ENCODE peak calls at places on chromosomes 11 and 22, in five cellular contexts. One of them, this sample, is unnamed.

GRCh38 chr11:114880458-114880857 is 202.1 kb downstream of the NXPE2 start:
- DNase-seq in NCI-H2081: no peak
- DNase-seq in fibroblast of lung: no peak
- DNase-seq in WTC11: no peak
- DNase-seq in psoas muscle: no peak
- DNase-seq in this sample: no peak

GRCh38 chr22:19108807-19109197 is 13.4 kb downstream of the DGCR2 start:
- DNase-seq in psoas muscle: no peak
- DNase-seq in fibroblast of lung: no peak
- DNase-seq in WTC11: no peak
- DNase-seq in NCI-H2081: no peak
- DNase-seq in this sample: no peak

GRCh38 chr22:31378123-31378522 is 21.3 kb upstream of the DRG1 start:
- DNase-seq in fibroblast of lung: peak
- DNase-seq in psoas muscle: no peak
- DNase-seq in WTC11: no peak
- DNase-seq in NCI-H2081: no peak
- DNase-seq in this sample: no peak

GRCh38 chr11:21811572-21811971 is 381.3 kb upstream of the ANO5 start:
- DNase-seq in NCI-H2081: no peak
- DNase-seq in psoas muscle: no peak
- DNase-seq in WTC11: peak
- DNase-seq in fibroblast of lung: no peak
- DNase-seq in this sample: peak

GRCh38 chr11:112881461-112881860 is 79.8 kb upstream of the NCAM1 start:
- DNase-seq in psoas muscle: peak
- DNase-seq in WTC11: peak
- DNase-seq in NCI-H2081: peak
- DNase-seq in fibroblast of lung: peak
- DNase-seq in this sample: peak

GRCh38 chr11:107741044-107741823 is 29.4 kb upstream of the SLN start:
- DNase-seq in WTC11: no peak
- DNase-seq in fibroblast of lung: no peak
- DNase-seq in NCI-H2081: no peak
- DNase-seq in psoas muscle: no peak
- DNase-seq in this sample: peak

GRCh38 chr11:68798221-68798813 is 43.4 kb downstream of the CPT1A start:
- DNase-seq in fibroblast of lung: no peak
- DNase-seq in WTC11: peak
- DNase-seq in NCI-H2081: no peak
- DNase-seq in psoas muscle: peak
- DNase-seq in this sample: peak

GRCh38 chr11:68859123-68859522 is 17.4 kb upstream of the CPT1A start:
- DNase-seq in fibroblast of lung: no peak
- DNase-seq in WTC11: no peak
- DNase-seq in psoas muscle: no peak
- DNase-seq in NCI-H2081: no peak
- DNase-seq in this sample: no peak

GRCh38 chr22:50145741-50146439 is 24.6 kb upstream of the PANX2 start:
- DNase-seq in psoas muscle: no peak
- DNase-seq in NCI-H2081: no peak
- DNase-seq in fibroblast of lung: no peak
- DNase-seq in WTC11: no peak
- DNase-seq in this sample: no peak

GRCh38 chr22:48152916-48153315 is 1390.5 kb downstream of the TBC1D22A start:
- DNase-seq in NCI-H2081: no peak
- DNase-seq in WTC11: no peak
- DNase-seq in fibroblast of lung: no peak
- DNase-seq in psoas muscle: no peak
- DNase-seq in this sample: no peak

GRCh38 chr11:2156416-2157182 is 4.4 kb downstream of the INS start:
- DNase-seq in psoas muscle: peak
- DNase-seq in fibroblast of lung: peak
- DNase-seq in WTC11: peak
- DNase-seq in NCI-H2081: peak
- DNase-seq in this sample: peak

GRCh38 chr22:37957232-37957631 is 3.7 kb downstream of the POLR2F start:
- DNase-seq in fibroblast of lung: no peak
- DNase-seq in NCI-H2081: no peak
- DNase-seq in psoas muscle: no peak
- DNase-seq in WTC11: no peak
- DNase-seq in this sample: no peak

GRCh38 chr11:58573451-58574104 is 2.1 kb downstream of the LPXN start:
- DNase-seq in WTC11: no peak
- DNase-seq in psoas muscle: peak
- DNase-seq in fibroblast of lung: peak
- DNase-seq in NCI-H2081: no peak
- DNase-seq in this sample: no peak

GRCh38 chr11:44498524-44498923 is 66.9 kb upstream of the CD82 start:
- DNase-seq in fibroblast of lung: no peak
- DNase-seq in psoas muscle: no peak
- DNase-seq in NCI-H2081: no peak
- DNase-seq in WTC11: no peak
- DNase-seq in this sample: no peak

GRCh38 chr11:65083134-65083833 is 556 bp downstream of the CDCA5 start:
- DNase-seq in fibroblast of lung: no peak
- DNase-seq in NCI-H2081: no peak
- DNase-seq in WTC11: no peak
- DNase-seq in psoas muscle: no peak
- DNase-seq in this sample: no peak

GRCh38 chr11:122655527-122656072 is at the start of gene UBASH3B:
- DNase-seq in fibroblast of lung: peak
- DNase-seq in WTC11: peak
- DNase-seq in NCI-H2081: peak
- DNase-seq in psoas muscle: peak
- DNase-seq in this sample: peak

GRCh38 chr11:76706667-76707066 is 36.1 kb upstream of the LRRC32 start:
- DNase-seq in NCI-H2081: no peak
- DNase-seq in WTC11: no peak
- DNase-seq in psoas muscle: peak
- DNase-seq in fibroblast of lung: no peak
- DNase-seq in this sample: no peak